ENCODE peak calls at places on chromosomes 3 and 15, in six cellular contexts. L is GM12878, T is H1, S is GM12891, Q is K562, U is HepG2. I is an unnamed sample.

GRCh38 chr3:60594025-60594424 is 657.2 kb downstream of the FHIT start:
- DNase-seq in Q (no peak), S (no peak), T (no peak), L (no peak), U (no peak), I (no peak)

GRCh38 chr3:57872606-57873005 is 116.5 kb downstream of the SLMAP start:
- DNase-seq in U (no peak), L (no peak), S (no peak), Q (no peak), T (no peak), I (no peak)

GRCh38 chr15:43872416-43873020 is 45.7 kb downstream of the WDR76 start:
- DNase-seq in T (peak), U (peak), S (no peak), L (peak), Q (peak), I (no peak)

GRCh38 chr3:53382106-53382505 is 34.8 kb upstream of the DCP1A start:
- DNase-seq in T (no peak), Q (no peak), U (no peak), S (no peak), L (no peak), I (no peak)

GRCh38 chr3:129195731-129196256 is 12.1 kb upstream of the CNBP start:
- DNase-seq in L (no peak), S (no peak), Q (peak), T (no peak), U (peak), I (no peak)

GRCh38 chr3:71129611-71130515 is 453.7 kb downstream of the FOXP1 start:
- DNase-seq in S (no peak), U (no peak), Q (peak), L (no peak), T (no peak), I (no peak)

GRCh38 chr3:157160652-157161480 is 919 bp upstream of the CCNL1 start:
- DNase-seq in L (no peak), Q (peak), S (peak), T (no peak), U (peak), I (no peak)

GRCh38 chr3:36792342-36792741 is 28.0 kb upstream of the DCLK3 start:
- DNase-seq in S (no peak), U (peak), T (peak), L (no peak), Q (peak), I (no peak)

GRCh38 chr15:96333194-96334016 is 2.9 kb downstream of the NR2F2 start:
- DNase-seq in U (no peak), Q (peak), L (no peak), S (no peak), T (peak), I (no peak)

GRCh38 chr15:63072809-63073277 is 30.3 kb downstream of the TPM1 start:
- DNase-seq in S (no peak), U (no peak), Q (no peak), L (no peak), T (no peak), I (no peak)

GRCh38 chr3:171267089-171267488 is 193.1 kb downstream of the TNIK start:
- DNase-seq in S (no peak), T (no peak), U (no peak), Q (no peak), L (no peak), I (no peak)

GRCh38 chr3:155426524-155427230 is 133.2 kb upstream of the STRIT1 start:
- DNase-seq in Q (no peak), L (no peak), S (no peak), T (no peak), U (no peak), I (no peak)

GRCh38 chr3:158107508-158108095 is 1.4 kb upstream of the SHOX2 start:
- DNase-seq in U (no peak), T (no peak), Q (no peak), S (no peak), L (no peak), I (no peak)

GRCh38 chr3:157030712-157031111 is 129.2 kb downstream of the CCNL1 start:
- DNase-seq in U (no peak), T (no peak), S (no peak), Q (no peak), L (no peak), I (no peak)

GRCh38 chr15:70469651-70470555 is 293.5 kb downstream of the UACA start:
- DNase-seq in U (no peak), L (no peak), S (no peak), Q (no peak), T (no peak), I (no peak)

GRCh38 chr15:43204016-43204901 is 16.6 kb downstream of the EPB42 start:
- DNase-seq in S (peak), L (no peak), Q (peak), T (peak), U (peak), I (no peak)

GRCh38 chr15:41474941-41475340 is 18.7 kb upstream of the ITPKA start:
- DNase-seq in T (no peak), U (no peak), Q (no peak), L (no peak), S (no peak), I (no peak)

GRCh38 chr15:59976480-59976879 is 27.6 kb upstream of the FOXB1 start:
- DNase-seq in T (no peak), L (peak), Q (no peak), U (no peak), S (no peak), I (no peak)

GRCh38 chr15:41018534-41018933 is 65.3 kb downstream of the CHAC1 start:
- DNase-seq in S (no peak), U (no peak), Q (peak), L (no peak), T (no peak), I (no peak)

GRCh38 chr3:146125946-146126345 is 35.0 kb downstream of the PLOD2 start:
- DNase-seq in T (no peak), U (peak), Q (no peak), L (no peak), S (no peak), I (no peak)

GRCh38 chr3:54771050-54771449 is 156.8 kb downstream of the LRTM1 start:
- DNase-seq in S (no peak), U (no peak), L (no peak), T (peak), Q (no peak), I (no peak)

GRCh38 chr3:46861293-46861995 is 1.8 kb downstream of the MYL3 start:
- DNase-seq in S (no peak), T (no peak), U (peak), Q (peak), L (no peak), I (no peak)

GRCh38 chr15:94576889-94577533 is 345.6 kb downstream of the MCTP2 start:
- DNase-seq in S (no peak), U (peak), L (no peak), Q (peak), T (peak), I (no peak)

GRCh38 chr3:181616088-181617070 is 95.3 kb upstream of the SOX2 start:
- DNase-seq in S (no peak), U (no peak), Q (no peak), T (no peak), L (no peak), I (no peak)

GRCh38 chr15:94263341-94264273 is 32.2 kb downstream of the MCTP2 start:
- DNase-seq in L (peak), Q (no peak), S (no peak), U (no peak), T (no peak), I (no peak)

GRCh38 chr3:11467875-11468274 is 175.8 kb downstream of the VGLL4 start:
- DNase-seq in U (no peak), T (no peak), Q (no peak), S (no peak), L (no peak), I (no peak)

GRCh38 chr3:69231929-69232437 is 109.6 kb upstream of the LMOD3 start:
- DNase-seq in S (no peak), T (no peak), U (no peak), L (no peak), Q (peak), I (no peak)

GRCh38 chr3:124248471-124249028 is 256.6 kb upstream of the ROPN1 start:
- DNase-seq in S (no peak), U (no peak), Q (peak), L (no peak), T (no peak), I (no peak)

GRCh38 chr15:67836477-67836876 is 3.4 kb downstream of the RNU6-1 start:
- DNase-seq in Q (peak), S (no peak), U (no peak), T (peak), L (no peak), I (no peak)

GRCh38 chr3:53941945-53942344 is 50.3 kb upstream of the SELENOK start:
- DNase-seq in T (no peak), L (no peak), Q (no peak), U (no peak), S (no peak), I (no peak)

GRCh38 chr3:3015472-3016089 is 94.6 kb downstream of the IL5RA start:
- DNase-seq in U (peak), L (no peak), Q (peak), T (no peak), S (peak), I (no peak)

GRCh38 chr3:168839692-168840091 is 744.0 kb upstream of the GOLIM4 start:
- DNase-seq in Q (no peak), S (no peak), L (no peak), U (no peak), T (no peak), I (no peak)

GRCh38 chr3:155070932-155071387 is 9.2 kb upstream of the MME start:
- DNase-seq in L (no peak), U (no peak), Q (peak), S (no peak), T (no peak), I (no peak)

GRCh38 chr3:141524988-141525387 is 38.2 kb downstream of the RASA2 start:
- DNase-seq in L (no peak), S (no peak), U (no peak), Q (no peak), T (no peak), I (no peak)

GRCh38 chr3:29324180-29324651 is 43.3 kb downstream of the RBMS3 start:
- DNase-seq in L (peak), Q (no peak), T (no peak), U (no peak), S (peak), I (no peak)

GRCh38 chr15:75007216-75007615 is 11.9 kb downstream of the SCAMP5 start:
- DNase-seq in S (no peak), U (no peak), T (no peak), L (no peak), Q (no peak), I (no peak)
- TF ChIP-seq POLR2A in S (no peak), U (no peak), T (no peak), L (no peak), Q (no peak), I (no peak)

GRCh38 chr3:89353465-89353864 is 246.0 kb downstream of the EPHA3 start:
- DNase-seq in T (no peak), U (no peak), Q (no peak), L (no peak), S (no peak), I (no peak)
- TF ChIP-seq POLR2AphosphoS5 in T (no peak), U (no peak), Q (no peak), L (no peak), S (no peak), I (no peak)

GRCh38 chr15:50262533-50262932 is 3.0 kb downstream of the HDC start:
- DNase-seq in Q (no peak), L (no peak), U (no peak), S (no peak), T (no peak), I (no peak)
- TF ChIP-seq TAF1 in Q (no peak), L (no peak), U (no peak), S (no peak), T (no peak), I (no peak)

DNA sequence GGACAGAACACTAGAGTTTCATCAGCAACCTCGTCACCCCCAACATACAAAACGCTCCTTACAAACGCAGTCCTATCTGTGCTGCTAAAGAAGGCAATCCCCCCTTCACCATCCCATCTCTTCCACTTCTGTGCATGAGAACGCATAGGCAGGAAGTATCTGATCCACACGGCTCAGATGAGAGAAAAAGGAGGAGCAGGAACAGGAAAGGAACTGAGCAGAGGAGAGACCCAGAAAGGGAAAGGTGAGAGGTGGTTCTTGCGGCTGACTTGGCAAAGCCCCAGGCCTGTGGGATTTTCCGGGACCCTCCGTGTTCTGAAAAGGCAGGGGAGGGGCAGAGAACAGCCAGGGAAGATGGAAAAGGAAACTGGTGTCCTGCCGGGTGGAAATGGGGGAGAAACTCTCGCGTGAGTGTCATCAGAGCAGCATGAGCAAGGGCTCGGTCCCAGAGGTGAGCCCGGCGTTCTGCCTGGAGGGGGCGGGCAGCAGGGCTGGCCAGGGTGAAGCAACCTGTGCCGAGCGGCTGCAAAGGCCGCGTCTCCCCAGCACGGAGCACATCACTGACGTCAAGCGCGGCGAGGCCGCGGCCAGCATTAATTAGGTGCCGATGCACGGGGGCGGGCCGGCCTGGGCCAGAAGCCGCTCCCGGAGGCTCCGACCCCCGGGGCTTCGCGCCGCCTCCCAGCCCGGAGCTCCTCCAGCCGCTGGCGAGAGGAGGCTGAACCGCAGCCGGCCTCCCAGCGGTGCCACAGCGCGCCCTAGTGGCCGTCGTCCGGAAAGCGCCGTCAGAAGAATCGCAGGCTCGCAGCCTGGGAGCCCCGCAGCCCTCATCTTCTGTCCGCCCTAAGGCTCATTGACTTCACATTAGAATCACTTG is 35.8 kb downstream of the CPN2 start:
- DNase-seq in T (peak), U (peak), S (peak), Q (peak), L (peak), I (peak)
- TF ChIP-seq POLR2A in T (no peak), U (no peak), S (no peak), Q (no peak), L (no peak), I (no peak)

DNA sequence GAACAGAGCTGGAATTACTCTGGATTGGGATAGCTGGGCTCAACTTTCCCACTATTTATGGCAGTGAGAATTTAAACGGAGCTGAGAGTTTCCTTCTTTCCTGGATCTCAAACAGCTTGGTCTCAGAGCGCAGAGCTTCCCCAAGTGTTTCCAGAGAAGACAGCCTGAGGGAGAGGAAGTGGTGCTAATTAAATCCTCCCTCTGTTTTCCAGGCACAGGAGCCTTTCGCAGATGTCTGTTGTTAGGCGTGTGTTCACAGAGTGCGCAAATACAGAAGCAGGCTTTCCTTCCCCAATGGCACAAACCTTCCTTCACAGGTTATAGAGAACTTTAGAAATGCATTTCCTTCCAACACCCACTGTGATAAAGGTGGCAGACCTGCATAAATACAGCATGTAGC is 32.7 kb downstream of the TPRG1 start:
- DNase-seq in U (no peak), T (no peak), L (no peak), Q (no peak), S (no peak), I (no peak)
- TF ChIP-seq POLR2AphosphoS5 in U (no peak), T (no peak), L (no peak), Q (no peak), S (no peak), I (no peak)

DNA sequence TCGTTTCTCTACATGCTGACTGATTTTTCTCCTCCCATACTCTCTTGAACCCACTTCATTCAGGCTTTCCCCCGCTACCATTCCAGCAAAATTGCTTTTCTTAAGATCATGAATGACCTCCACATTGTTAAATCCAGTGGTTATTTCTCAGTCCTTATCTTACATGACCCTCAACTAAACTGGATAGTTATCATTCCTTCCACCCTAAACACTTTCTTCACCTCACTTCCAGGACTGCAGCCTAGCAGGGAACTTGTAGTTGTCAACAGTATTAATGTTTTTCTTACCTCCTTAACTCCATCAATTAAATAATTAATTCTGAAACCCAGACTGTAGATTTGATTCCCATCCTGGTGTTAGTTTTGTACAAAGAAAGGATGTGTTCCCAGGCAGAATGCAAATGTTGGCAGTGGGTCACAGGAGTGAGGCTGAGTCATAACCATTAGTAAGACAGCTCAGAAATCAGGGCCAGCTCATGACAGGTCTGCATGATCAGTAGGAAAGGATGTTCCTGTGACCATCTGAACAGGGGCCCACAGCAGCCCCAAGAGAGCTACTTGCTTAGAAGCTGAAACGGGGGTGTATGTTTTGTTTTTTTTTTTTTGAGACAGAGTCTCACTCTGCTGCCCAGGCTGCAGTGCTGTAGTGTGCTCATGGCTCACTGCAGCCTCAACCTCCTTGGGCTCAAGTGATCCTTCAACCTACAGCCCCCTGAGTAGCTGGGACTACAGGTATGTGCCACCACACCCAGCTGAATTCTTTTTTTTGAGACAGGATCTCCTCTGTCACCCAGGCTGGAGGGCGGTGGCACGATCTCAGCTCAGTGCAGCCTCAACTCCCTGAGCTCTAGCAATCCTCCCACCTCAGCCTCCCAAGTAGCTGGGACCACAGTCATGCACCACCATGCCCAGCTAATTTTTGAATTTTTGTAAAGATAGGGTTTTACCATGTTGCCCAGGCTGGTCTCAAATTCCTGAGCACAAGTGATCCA is 9.1 kb downstream of the BCL2L10 start:
- DNase-seq in L (peak), Q (peak), U (peak), S (no peak), T (no peak), I (no peak)
- TF ChIP-seq TAF1 in L (peak), Q (no peak), U (no peak), S (no peak), T (no peak), I (peak)

GRCh38 chr15:37638139-37638538 is 296.3 kb upstream of the TMCO5A start:
- DNase-seq in S (no peak), T (no peak), U (no peak), L (no peak), Q (no peak), I (no peak)

DNA sequence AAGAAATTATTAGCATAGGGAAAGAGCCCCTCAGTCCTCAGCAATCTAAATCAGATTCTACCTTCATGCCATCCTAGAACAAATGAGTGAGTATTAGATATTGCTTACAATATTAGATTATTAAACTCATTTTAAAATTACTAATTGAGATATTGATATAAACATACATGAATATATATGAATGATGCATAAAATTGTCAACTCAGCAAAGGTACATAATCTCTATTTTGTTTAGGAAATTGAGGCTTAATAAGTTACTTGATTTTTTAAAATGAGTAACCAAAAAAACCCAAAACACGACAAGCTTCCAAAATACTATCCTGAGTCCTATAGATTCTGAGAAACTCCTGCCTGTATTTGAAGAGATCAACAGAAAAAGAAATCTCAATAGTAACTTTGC is 297.7 kb upstream of the TMCO5A start:
- DNase-seq in U (no peak), S (no peak), L (no peak), Q (no peak), T (no peak), I (no peak)
- TF ChIP-seq POLR2A in U (no peak), S (no peak), L (no peak), Q (no peak), T (no peak), I (no peak)

I was measured in GM12892.